ENCODE peak calls at places on chromosome 21, in seven cellular contexts. M is transverse colon; X is MM.1S; Y is WERI-Rb-1; C is CD8-positive, alpha-beta T cell; E is A549; L is adrenal gland. Z is an unnamed sample.

GRCh38 chr21:15121655-15122120 is 56.9 kb upstream of the NRIP1 start:
- DNase-seq in M (no peak), X (no peak), Y (no peak), C (no peak), E (peak; percentile 28), L (peak; percentile 88), Z (peak; percentile 31)

GRCh38 chr21:28856588-28857250 is 136.0 kb downstream of the LTN1 start:
- DNase-seq in M (no peak), X (no peak), Y (no peak), C (no peak), E (no peak), L (no peak), Z (no peak)

GRCh38 chr21:45383615-45384201 is 21.3 kb upstream of the COL18A1 start:
- DNase-seq in M (no peak), X (no peak), Y (no peak), C (no peak), E (no peak), L (peak; percentile 5), Z (peak; percentile 12)

GRCh38 chr21:39125752-39126485 is 57.3 kb downstream of the PSMG1 start:
- DNase-seq in M (peak; percentile 51), X (peak; percentile 31), Y (peak; percentile 73), C (no peak), E (peak; percentile 59), L (peak; percentile 42), Z (no peak)

GRCh38 chr21:15566692-15567091 is 163.1 kb upstream of the USP25 start:
- DNase-seq in M (no peak), X (no peak), Y (no peak), C (no peak), E (no peak), L (no peak), Z (no peak)

GRCh38 chr21:27636671-27637070 is 669.8 kb upstream of the ADAMTS5 start:
- DNase-seq in M (no peak), X (no peak), Y (no peak), C (no peak), E (no peak), L (no peak), Z (no peak)

GRCh38 chr21:41168391-41169257 is 664 bp downstream of the BACE2 start:
- DNase-seq in M (peak; percentile 63), X (peak; percentile 27), Y (peak; percentile 64), C (no peak), E (peak; percentile 29), L (peak; percentile 62), Z (peak; percentile 42)

GRCh38 chr21:16752109-16752508 is 760.7 kb upstream of the CXADR start:
- DNase-seq in M (no peak), X (no peak), Y (no peak), C (no peak), E (no peak), L (peak; percentile 36), Z (no peak)

GRCh38 chr21:45386336-45386727 is 18.6 kb upstream of the COL18A1 start:
- DNase-seq in M (no peak), X (no peak), Y (no peak), C (no peak), E (no peak), L (no peak), Z (peak; percentile 7)

GRCh38 chr21:39377444-39378050 is 28.7 kb upstream of the HMGN1 start:
- DNase-seq in M (no peak), X (no peak), Y (no peak), C (no peak), E (no peak), L (no peak), Z (no peak)

GRCh38 chr21:30189763-30190162 is 23.2 kb upstream of the CLDN17 start:
- DNase-seq in M (no peak), X (no peak), Y (no peak), C (no peak), E (no peak), L (no peak), Z (no peak)

GRCh38 chr21:45330075-45330781 is 42.5 kb upstream of the POFUT2 start:
- DNase-seq in M (peak; percentile 26), X (no peak), Y (no peak), C (no peak), E (peak; percentile 93), L (peak; percentile 22), Z (peak; percentile 12)

GRCh38 chr21:28283652-28284490 is 708.8 kb downstream of the LTN1 start:
- DNase-seq in M (no peak), X (no peak), Y (no peak), C (no peak), E (no peak), L (no peak), Z (no peak)

GRCh38 chr21:38263493-38263892 is 6.7 kb downstream of the KCNJ15 start:
- DNase-seq in M (no peak), X (no peak), Y (no peak), C (no peak), E (no peak), L (no peak), Z (no peak)

GRCh38 chr21:32653326-32653901 is 41.2 kb upstream of the CFAP298 start:
- DNase-seq in M (no peak), X (peak; percentile 56), Y (peak; percentile 40), C (no peak), E (peak; percentile 19), L (no peak), Z (no peak)

GRCh38 chr21:39660191-39660590 is 47.5 kb downstream of the B3GALT5 start:
- DNase-seq in M (peak; percentile 57), X (no peak), Y (no peak), C (no peak), E (no peak), L (no peak), Z (peak; percentile 35)

GRCh38 chr21:20661745-20662470 is 336.3 kb upstream of the NCAM2 start:
- DNase-seq in M (no peak), X (no peak), Y (no peak), C (no peak), E (no peak), L (no peak), Z (no peak)

DNA sequence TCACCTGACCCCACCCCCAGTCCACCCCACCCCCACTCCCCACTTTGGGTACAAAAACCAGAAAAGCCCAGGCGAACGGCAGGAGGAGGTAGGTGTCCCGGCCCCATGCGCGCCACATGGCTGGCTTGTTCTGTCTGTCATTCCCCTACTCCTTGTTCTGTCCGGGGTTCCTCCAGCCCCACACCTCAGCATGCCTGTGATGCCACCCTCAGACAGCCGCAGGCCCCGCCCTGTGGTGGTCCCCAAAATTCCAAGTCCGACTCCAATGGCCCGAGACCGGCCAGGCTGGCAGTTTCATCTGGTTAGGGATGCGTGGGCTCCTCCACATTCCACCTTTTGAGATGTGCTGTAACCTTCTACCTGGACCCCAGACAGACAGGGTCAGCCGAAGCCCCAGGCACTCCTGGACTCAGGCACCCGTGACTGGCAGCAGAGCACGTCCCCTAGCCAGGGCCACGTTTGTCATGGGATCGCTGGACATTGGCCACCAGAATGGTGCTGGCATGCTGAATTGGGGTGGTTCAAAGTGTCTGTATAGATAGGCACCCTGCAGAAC is 94.4 kb downstream of the WDR4 start:
- DNase-seq in M (no peak), X (no peak), Y (no peak), C (no peak), E (no peak), L (no peak), Z (no peak)
- H3K27ac ChIP-seq in M (no peak overlapping the region), X (no peak overlapping the region), Y (no peak overlapping the region), C (peak overlapping the region; percentile 37), E (no peak overlapping the region), L (no peak overlapping the region), Z (no peak overlapping the region)

DNA sequence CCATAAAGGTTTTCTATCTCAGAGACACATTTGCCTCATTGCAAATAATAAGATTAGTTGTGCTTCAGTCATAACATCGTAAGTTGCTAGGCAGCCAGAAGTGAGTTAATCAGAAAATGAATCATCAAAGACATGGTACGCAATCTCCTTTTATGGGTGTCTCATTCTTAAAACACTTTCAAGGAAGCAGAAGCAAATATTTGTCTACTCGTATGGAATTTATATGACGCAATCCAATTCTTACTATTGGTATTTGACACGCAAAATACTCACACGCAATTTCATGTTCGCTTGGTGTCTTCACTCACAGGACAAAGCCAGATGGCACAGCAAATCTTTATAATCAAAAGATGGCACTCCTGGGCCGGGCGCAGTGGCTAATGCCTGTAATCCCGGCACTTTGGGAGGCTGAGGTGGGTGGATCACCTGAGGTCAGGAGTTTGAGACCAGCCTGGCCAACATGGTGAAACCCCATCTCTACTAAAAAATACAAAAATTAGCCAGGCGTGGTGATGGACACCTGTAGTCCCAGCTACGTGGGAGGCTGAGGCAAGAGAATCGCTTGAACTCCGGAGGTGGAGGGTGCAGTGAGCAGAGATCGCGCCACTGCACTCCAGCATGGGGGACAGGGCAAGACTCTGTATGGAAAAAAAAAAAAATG is 56.4 kb downstream of the HLCS start:
- DNase-seq in M (no peak), X (no peak), Y (no peak), C (no peak), E (peak; percentile 98), L (no peak), Z (no peak)
- H3K27ac ChIP-seq in M (no peak overlapping the region), X (no peak overlapping the region), Y (no peak overlapping the region), C (no peak overlapping the region), E (peak overlapping the region; percentile 93), L (no peak overlapping the region), Z (no peak overlapping the region)

GRCh38 chr21:43021756-43022600 is 47.6 kb downstream of the PKNOX1 start:
- DNase-seq in M (no peak), X (no peak), Y (no peak), C (no peak), E (no peak), L (no peak), Z (no peak)
- H3K27ac ChIP-seq in M (no peak overlapping the region), X (no peak overlapping the region), Y (no peak overlapping the region), C (no peak overlapping the region), E (no peak overlapping the region), L (no peak overlapping the region), Z (no peak overlapping the region)

GRCh38 chr21:25640671-25641292 is 1.7 kb downstream of the JAM2 start:
- DNase-seq in M (no peak), X (no peak), Y (no peak), C (no peak), E (no peak), L (no peak), Z (no peak)

GRCh38 chr21:25637846-25638245 is 1.2 kb upstream of the JAM2 start:
- DNase-seq in M (no peak), X (no peak), Y (no peak), C (no peak), E (no peak), L (no peak), Z (no peak)

GRCh38 chr21:25638634-25639166 is 358 bp upstream of the JAM2 start:
- DNase-seq in M (no peak), X (no peak), Y (no peak), C (no peak), E (no peak), L (no peak), Z (no peak)

GRCh38 chr21:25639922-25640670 is 1.0 kb downstream of the JAM2 start:
- DNase-seq in M (no peak), X (no peak), Y (peak; percentile 80), C (no peak), E (no peak), L (peak; percentile 38), Z (peak; percentile 38)

DNA sequence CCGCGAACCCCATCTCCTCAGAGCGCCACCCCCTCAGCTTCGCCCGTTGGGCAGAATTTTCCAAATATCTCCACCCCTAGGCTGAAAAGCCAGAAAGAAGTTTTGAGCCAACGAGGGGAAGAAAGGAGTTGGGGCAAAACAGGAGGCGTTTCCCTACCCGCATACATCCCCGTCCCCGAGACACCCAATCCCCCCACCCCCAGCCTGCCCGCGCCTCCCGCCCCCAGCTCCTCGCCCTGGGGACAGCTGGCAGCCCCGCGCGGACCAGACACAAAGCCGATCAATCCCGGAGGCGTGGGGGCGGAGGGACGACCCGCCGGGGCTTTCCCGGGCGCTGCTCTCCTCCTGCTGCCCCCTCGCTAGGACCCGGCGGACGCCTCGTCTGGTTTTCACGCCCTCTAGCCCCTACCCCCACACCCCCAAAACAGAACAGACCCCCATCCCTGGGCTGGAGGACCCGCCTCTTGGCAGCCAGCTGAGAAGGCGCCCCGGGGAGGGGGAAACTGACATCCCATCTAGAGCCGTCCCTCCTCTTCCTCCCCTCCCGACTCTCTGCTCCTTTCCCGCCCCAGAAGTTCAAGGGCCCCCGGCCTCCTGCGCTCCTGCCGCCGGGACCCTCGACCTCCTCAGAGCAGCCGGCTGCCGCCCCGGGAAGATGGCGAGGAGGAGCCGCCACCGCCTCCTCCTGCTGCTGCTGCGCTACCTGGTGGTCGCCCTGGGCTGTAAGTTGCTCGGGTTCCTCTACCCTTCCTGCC is at the start of gene JAM2:
- DNase-seq in M (peak; percentile 33), X (peak; percentile 46), Y (peak; percentile 95), C (peak; percentile 27), E (peak; percentile 15), L (peak; percentile 49), Z (peak; percentile 62)
- H3K27ac ChIP-seq in M (peak within 1 kb of the TSS; percentile 83), X (no peak within 1 kb of the TSS), Y (peak within 1 kb of the TSS; percentile 98), C (no peak within 1 kb of the TSS), E (no peak within 1 kb of the TSS), L (peak within 1 kb of the TSS; percentile 81), Z (peak within 1 kb of the TSS; percentile 96)